ENCODE peak calls at places on chromosomes 3 and 15, in four cellular contexts. One of them, this sample, is unnamed. For H3K4me1, the result is how much of the 10 kb centered on the place peaks cover.

GRCh38 chr3:29186982-29187718 is 93.7 kb upstream of the RBMS3 start:
- DNase-seq in astrocyte: peak
- DNase-seq in ovary: no peak
- DNase-seq in pancreas: no peak
- DNase-seq in this sample: no peak

GRCh38 chr3:195200010-195200822 is 70.7 kb downstream of the XXYLT1 start:
- DNase-seq in astrocyte: no peak
- DNase-seq in ovary: no peak
- DNase-seq in pancreas: peak
- DNase-seq in this sample: no peak

GRCh38 chr15:76346666-76347506 is 10.3 kb downstream of the ISL2 start:
- DNase-seq in astrocyte: no peak
- DNase-seq in ovary: no peak
- DNase-seq in pancreas: no peak
- DNase-seq in this sample: peak

GRCh38 chr15:75349851-75350588 is 3.2 kb downstream of the NEIL1 start:
- DNase-seq in astrocyte: no peak
- DNase-seq in ovary: peak
- DNase-seq in pancreas: no peak
- DNase-seq in this sample: peak

GRCh38 chr15:37094542-37095196 is 5.7 kb downstream of the MEIS2 start:
- DNase-seq in astrocyte: peak
- DNase-seq in ovary: no peak
- DNase-seq in pancreas: no peak
- DNase-seq in this sample: no peak

GRCh38 chr3:123012652-123013051 is 14.9 kb downstream of the SEMA5B start:
- DNase-seq in astrocyte: no peak
- DNase-seq in ovary: no peak
- DNase-seq in pancreas: no peak
- DNase-seq in this sample: no peak

GRCh38 chr3:166879661-166880060 is 500.4 kb downstream of the ZBBX start:
- DNase-seq in astrocyte: no peak
- DNase-seq in ovary: no peak
- DNase-seq in pancreas: no peak
- DNase-seq in this sample: no peak

GRCh38 chr3:32045091-32045964 is 61.1 kb upstream of the GPD1L start:
- DNase-seq in astrocyte: peak
- DNase-seq in ovary: peak
- DNase-seq in pancreas: peak
- DNase-seq in this sample: peak

GRCh38 chr3:116020495-116020894 is 397.2 kb downstream of the GAP43 start:
- DNase-seq in astrocyte: peak
- DNase-seq in ovary: no peak
- DNase-seq in pancreas: no peak
- DNase-seq in this sample: no peak

GRCh38 chr3:52529376-52530333 is 4.0 kb downstream of the NT5DC2 start:
- DNase-seq in astrocyte: peak
- DNase-seq in ovary: peak
- DNase-seq in pancreas: peak
- DNase-seq in this sample: peak

GRCh38 chr3:60094392-60094947 is 1044.6 kb upstream of the CFAP20DC start:
- DNase-seq in astrocyte: no peak
- DNase-seq in ovary: no peak
- DNase-seq in pancreas: no peak
- DNase-seq in this sample: no peak

GRCh38 chr3:83928391-83928790 is 1030.4 kb upstream of the CADM2 start:
- DNase-seq in astrocyte: no peak
- DNase-seq in ovary: no peak
- DNase-seq in pancreas: no peak
- DNase-seq in this sample: no peak

GRCh38 chr3:44568561-44568960 is 13.6 kb downstream of the ZKSCAN7 start:
- DNase-seq in astrocyte: peak
- DNase-seq in ovary: no peak
- DNase-seq in pancreas: peak
- DNase-seq in this sample: no peak

GRCh38 chr15:45549831-45550230 is 27.3 kb upstream of the SLC30A4 start:
- DNase-seq in astrocyte: peak
- DNase-seq in ovary: no peak
- DNase-seq in pancreas: no peak
- DNase-seq in this sample: no peak

GRCh38 chr3:46734773-46735172 is 17.1 kb upstream of the PRSS50 start:
- DNase-seq in astrocyte: no peak
- DNase-seq in ovary: no peak
- DNase-seq in pancreas: no peak
- DNase-seq in this sample: no peak

GRCh38 chr3:45607790-45608189 is 13.2 kb downstream of the LIMD1 start:
- DNase-seq in astrocyte: peak
- DNase-seq in ovary: no peak
- DNase-seq in pancreas: no peak
- DNase-seq in this sample: no peak

GRCh38 chr3:98602078-98602678 is 8.8 kb upstream of the CPOX start:
- DNase-seq in astrocyte: peak
- DNase-seq in ovary: no peak
- DNase-seq in pancreas: no peak
- DNase-seq in this sample: no peak

GRCh38 chr3:154040283-154040682 is 80.9 kb upstream of the ARHGEF26 start:
- DNase-seq in astrocyte: no peak
- DNase-seq in ovary: no peak
- DNase-seq in pancreas: no peak
- DNase-seq in this sample: no peak

GRCh38 chr3:13767030-13767429 is 112.8 kb downstream of the WNT7A start:
- DNase-seq in astrocyte: no peak
- DNase-seq in ovary: no peak
- DNase-seq in pancreas: no peak
- DNase-seq in this sample: no peak
- H3K4me1 ChIP-seq in astrocyte: under half
- H3K4me1 ChIP-seq in ovary: under half
- H3K4me1 ChIP-seq in pancreas: under half
- H3K4me1 ChIP-seq in this sample: under half

GRCh38 chr3:128122013-128122412 is 1.6 kb downstream of the RUVBL1 start:
- DNase-seq in astrocyte: no peak
- DNase-seq in ovary: no peak
- DNase-seq in pancreas: no peak
- DNase-seq in this sample: no peak
- H3K4me3 ChIP-seq in astrocyte: no peak
- H3K4me3 ChIP-seq in ovary: no peak
- H3K4me3 ChIP-seq in pancreas: no peak
- H3K4me3 ChIP-seq in this sample: no peak

GRCh38 chr15:41935566-41936020 is 36.8 kb downstream of the EHD4 start:
- DNase-seq in astrocyte: no peak
- DNase-seq in ovary: no peak
- DNase-seq in pancreas: no peak
- DNase-seq in this sample: no peak
- H3K4me1 ChIP-seq in astrocyte: half or more
- H3K4me1 ChIP-seq in ovary: under half
- H3K4me1 ChIP-seq in pancreas: under half
- H3K4me1 ChIP-seq in this sample: under half

GRCh38 chr15:85331666-85332261 is 48.6 kb upstream of the AKAP13 start:
- DNase-seq in astrocyte: no peak
- DNase-seq in ovary: no peak
- DNase-seq in pancreas: no peak
- DNase-seq in this sample: no peak
- H3K4me3 ChIP-seq in astrocyte: no peak
- H3K4me3 ChIP-seq in ovary: no peak
- H3K4me3 ChIP-seq in pancreas: no peak
- H3K4me3 ChIP-seq in this sample: no peak

DNA sequence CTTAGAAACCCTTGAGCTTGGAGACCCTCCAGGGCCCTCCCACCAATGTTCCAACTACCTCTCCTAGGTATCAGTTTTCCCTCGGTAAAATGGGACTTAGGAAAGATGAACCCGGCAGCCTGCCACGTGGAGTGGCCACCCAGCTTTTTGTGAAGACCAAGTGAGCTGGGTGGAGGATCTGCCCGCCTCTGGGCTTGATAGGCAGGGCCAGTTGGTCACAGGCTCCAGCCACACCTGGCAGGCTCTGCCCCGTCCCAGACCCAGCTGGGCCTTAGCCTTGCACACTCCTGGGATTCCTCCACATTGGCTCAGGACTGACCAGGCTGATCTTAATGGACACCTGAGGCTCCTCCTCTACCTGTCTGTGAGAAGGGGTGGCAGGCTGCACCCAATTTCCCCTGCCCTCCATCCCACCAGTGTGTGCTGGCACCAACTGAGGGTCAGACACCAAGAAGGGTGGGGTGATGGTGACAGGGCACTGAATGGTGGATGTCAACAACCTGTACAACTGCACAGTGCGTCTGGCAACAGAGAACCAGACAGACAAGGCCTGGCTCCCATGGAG is 761 bp upstream of the GRIP2 start:
- DNase-seq in astrocyte: no peak
- DNase-seq in ovary: no peak
- DNase-seq in pancreas: no peak
- DNase-seq in this sample: no peak
- H3K4me1 ChIP-seq in astrocyte: under half
- H3K4me1 ChIP-seq in ovary: under half
- H3K4me1 ChIP-seq in pancreas: under half
- H3K4me1 ChIP-seq in this sample: under half

This sample was measured in transverse colon.